ENCODE peak calls at places on chromosome 1, in ten cellular contexts. P is SJSA1, S is brain microvascular endothelial cell, V is ascending aorta, X is stomach, R is NT2/D1, U is suprapubic skin, O is body of pancreas, E is GM23338, I is neural progenitor cell. L is an unnamed sample.

GRCh38 chr1:115713906-115714305 is 54.6 kb downstream of the CASQ2 start:
- DNase-seq in P (no peak), S (no peak), V (no peak), X (no peak), R (no peak), U (no peak), O (no peak), E (no peak), I (no peak), L (no peak)

GRCh38 chr1:167627865-167628641 is 2.0 kb upstream of the RCSD1 start:
- DNase-seq in P (no peak), S (no peak), V (no peak), X (peak; percentile 60), R (no peak), U (no peak), O (no peak), E (no peak), I (no peak), L (no peak)

GRCh38 chr1:4010284-4010683 is 110.2 kb upstream of the C1orf174 start:
- DNase-seq in P (no peak), S (no peak), V (no peak), X (peak; percentile 3), R (no peak), U (peak; percentile 52), O (no peak), E (no peak), I (no peak), L (no peak)

GRCh38 chr1:168360151-168360550 is 79.5 kb downstream of the TBX19 start:
- DNase-seq in P (no peak), S (no peak), V (no peak), X (no peak), R (no peak), U (no peak), O (no peak), E (no peak), I (no peak), L (no peak)

GRCh38 chr1:83547903-83548302 is 451.0 kb downstream of the TTLL7 start:
- DNase-seq in P (no peak), S (no peak), V (no peak), X (no peak), R (no peak), U (no peak), O (no peak), E (no peak), I (no peak), L (no peak)

GRCh38 chr1:43766818-43767525 is 59.6 kb downstream of the ST3GAL3 start:
- DNase-seq in P (no peak), S (no peak), V (no peak), X (no peak), R (peak; percentile 72), U (no peak), O (no peak), E (peak; percentile 87), I (peak; percentile 45), L (peak; percentile 43)

GRCh38 chr1:168096296-168097165 is 40.2 kb downstream of the GPR161 start:
- DNase-seq in P (no peak), S (no peak), V (no peak), X (no peak), R (no peak), U (no peak), O (no peak), E (no peak), I (no peak), L (peak; percentile 8)

GRCh38 chr1:9437931-9438330 is 101.3 kb upstream of the SLC25A33 start:
- DNase-seq in P (peak; percentile 16), S (no peak), V (no peak), X (no peak), R (no peak), U (peak; percentile 87), O (peak; percentile 83), E (no peak), I (no peak), L (peak; percentile 26)

GRCh38 chr1:229169399-229169798 is 101.5 kb upstream of the RAB4A start:
- DNase-seq in P (no peak), S (no peak), V (no peak), X (no peak), R (no peak), U (peak; percentile 45), O (no peak), E (no peak), I (no peak), L (no peak)

GRCh38 chr1:62237361-62237760 is 42.7 kb downstream of the L1TD1 start:
- DNase-seq in P (no peak), S (no peak), V (no peak), X (no peak), R (no peak), U (no peak), O (no peak), E (no peak), I (no peak), L (no peak)

GRCh38 chr1:63615809-63616420 is 22.7 kb downstream of the PGM1 start:
- DNase-seq in P (peak; percentile 69), S (peak; percentile 75), V (no peak), X (peak; percentile 65), R (peak; percentile 85), U (no peak), O (peak; percentile 77), E (peak; percentile 86), I (peak; percentile 74), L (peak; percentile 46)

GRCh38 chr1:229165327-229165726 is 105.6 kb upstream of the RAB4A start:
- DNase-seq in P (no peak), S (no peak), V (no peak), X (no peak), R (no peak), U (no peak), O (no peak), E (no peak), I (no peak), L (no peak)

GRCh38 chr1:54850737-54851136 is 36.3 kb downstream of the DHCR24 start:
- DNase-seq in P (peak; percentile 38), S (peak; percentile 91), V (no peak), X (no peak), R (no peak), U (no peak), O (no peak), E (no peak), I (no peak), L (no peak)

GRCh38 chr1:112718691-112719418 is 3.7 kb upstream of the PPM1J start:
- DNase-seq in P (peak; percentile 58), S (peak; percentile 48), V (no peak), X (peak; percentile 83), R (no peak), U (peak; percentile 87), O (peak; percentile 83), E (peak; percentile 88), I (peak; percentile 91), L (peak; percentile 93)

GRCh38 chr1:19477284-19478240 is 7.8 kb downstream of the CAPZB start:
- DNase-seq in P (no peak), S (no peak), V (no peak), X (no peak), R (no peak), U (no peak), O (no peak), E (no peak), I (no peak), L (no peak)

DNA sequence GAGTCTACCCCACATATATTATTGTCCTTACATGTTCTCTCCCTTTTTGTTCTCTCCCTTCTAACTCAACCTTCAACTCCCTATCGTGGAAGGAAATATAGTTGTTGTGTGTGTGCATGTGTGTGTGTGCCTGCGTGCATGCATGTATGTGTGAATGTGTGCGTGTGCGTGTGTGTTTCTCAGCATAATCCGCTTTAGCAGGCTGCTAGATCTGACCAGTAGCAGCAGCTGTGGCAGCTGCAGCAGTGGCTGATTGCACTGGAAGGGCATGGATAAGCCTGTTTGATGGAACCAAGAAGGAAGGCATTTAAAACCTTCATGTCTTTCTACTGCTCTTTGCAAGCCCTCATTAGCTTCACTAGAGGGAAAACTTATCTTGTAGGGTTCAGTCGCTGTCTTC is 65.6 kb upstream of the IRF2BP2 start:
- DNase-seq in P (no peak), S (no peak), V (no peak), X (no peak), R (no peak), U (no peak), O (no peak), E (no peak), I (no peak), L (no peak)
- H3K4me3 ChIP-seq in P (no peak overlapping the region), S (no peak overlapping the region), V (no peak overlapping the region), X (peak overlapping the region; percentile 37), R (no peak overlapping the region), U (no peak overlapping the region), O (no peak overlapping the region), E (peak overlapping the region; percentile 49), I (no peak overlapping the region), L (no peak overlapping the region)

DNA sequence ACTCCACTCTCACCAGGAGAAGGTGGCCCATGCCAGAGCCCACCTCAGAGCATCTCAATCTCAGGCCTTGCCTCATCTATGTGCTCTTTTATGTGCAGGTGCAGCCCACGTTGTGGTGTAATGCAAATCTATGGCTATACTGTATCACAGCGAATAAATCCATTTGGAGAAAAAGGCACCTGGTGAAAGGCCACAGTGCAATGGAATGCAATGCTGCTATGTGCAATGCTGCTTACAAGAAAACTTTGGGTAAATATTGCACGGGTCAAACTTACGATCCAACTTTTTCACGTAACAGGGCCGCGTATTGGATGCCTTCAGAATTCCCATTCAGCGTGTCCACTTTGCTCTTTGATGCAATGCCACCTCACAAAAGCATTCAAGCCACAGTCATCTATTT is 13.5 kb downstream of the ZBTB18 start:
- DNase-seq in P (no peak), S (no peak), V (no peak), X (no peak), R (no peak), U (no peak), O (no peak), E (no peak), I (no peak), L (no peak)
- H3K27me3 ChIP-seq in P (no peaks in the 10 kb centered on the region), S (no peaks in the 10 kb centered on the region), V (no peaks in the 10 kb centered on the region), X (no peaks in the 10 kb centered on the region), R (peaks cover 5% of the 10 kb centered on the region), U (peaks cover 5% of the 10 kb centered on the region), O (no peaks in the 10 kb centered on the region), E (no peaks in the 10 kb centered on the region), I (no peaks in the 10 kb centered on the region), L (peaks cover 5% of the 10 kb centered on the region)

DNA sequence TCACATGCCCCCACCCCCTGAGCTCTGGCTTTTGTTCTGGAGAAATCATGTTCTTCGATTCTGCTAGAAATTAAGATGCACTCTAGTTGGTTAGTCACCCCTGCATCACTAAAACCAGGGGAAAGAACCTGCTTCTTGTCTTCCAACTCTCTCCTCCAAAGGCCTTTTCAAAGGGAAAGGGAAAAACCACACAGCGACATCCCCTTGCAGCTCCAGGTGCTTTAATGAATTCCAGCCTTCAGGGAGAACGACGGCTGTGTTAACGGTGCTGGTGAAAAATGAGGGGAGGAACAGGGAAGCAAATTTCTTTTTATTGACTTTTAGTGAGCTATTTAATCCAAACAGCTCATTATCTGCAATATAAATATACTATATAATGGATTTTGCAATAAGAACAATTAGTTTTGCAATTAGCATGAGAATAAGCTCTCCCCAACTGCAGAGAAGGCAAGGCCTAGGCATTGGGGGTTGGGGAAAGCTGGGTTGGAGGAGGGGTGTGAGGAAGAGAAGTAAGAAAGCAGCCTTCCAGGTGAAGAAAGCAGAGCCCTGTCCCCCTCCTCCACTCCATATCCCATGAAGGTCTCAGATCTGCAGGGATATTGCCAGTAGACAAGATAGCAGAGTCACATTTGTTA is 159.0 kb upstream of the ZC3H12A start:
- DNase-seq in P (no peak), S (no peak), V (no peak), X (no peak), R (peak; percentile 82), U (no peak), O (no peak), E (peak; percentile 73), I (peak; percentile 48), L (peak; percentile 72)
- H3K36me3 ChIP-seq in P (no peaks in the 10 kb centered on the region), S (no peaks in the 10 kb centered on the region), V (no peaks in the 10 kb centered on the region), X (no peaks in the 10 kb centered on the region), R (no peaks in the 10 kb centered on the region), U (no peaks in the 10 kb centered on the region), O (no peaks in the 10 kb centered on the region), E (no peaks in the 10 kb centered on the region), I (no peaks in the 10 kb centered on the region), L (no peaks in the 10 kb centered on the region)

GRCh38 chr1:1024421-1025415 is 4.8 kb downstream of the AGRN start:
- DNase-seq in P (peak; percentile 55), S (no peak), V (no peak), X (peak; percentile 76), R (peak; percentile 57), U (no peak), O (peak; percentile 86), E (peak; percentile 97), I (peak; percentile 79), L (peak; percentile 92)
- H3K4me3 ChIP-seq in P (no peak overlapping the region), S (no peak overlapping the region), V (no peak overlapping the region), X (peak overlapping the region; percentile 31), R (no peak overlapping the region), U (peak overlapping the region; percentile 39), O (no peak overlapping the region), E (peak overlapping the region; percentile 43), I (no peak overlapping the region), L (no peak overlapping the region)

L was measured in H7.